ENCODE peak calls at places on chromosomes 5 and 9, in four cellular contexts. M is pancreas, J is tibial artery, B is HT1080. N is an unnamed sample.

GRCh38 chr5:179160584-179160983 is 100.4 kb downstream of the ZNF354C start:
- DNase-seq in M (no peak), J (peak), B (peak), N (no peak)

GRCh38 chr5:956941-957729 is 51.5 kb upstream of the NKD2 start:
- DNase-seq in M (no peak), J (peak), B (peak), N (no peak)

GRCh38 chr9:107175039-107175438 is 108.0 kb upstream of the RAD23B start:
- DNase-seq in M (no peak), J (no peak), B (no peak), N (no peak)

GRCh38 chr9:92481029-92481633 is 1.2 kb downstream of the ASPN start:
- DNase-seq in M (no peak), J (no peak), B (no peak), N (no peak)

GRCh38 chr9:89474939-89475338 is 23.0 kb downstream of the SEMA4D start:
- DNase-seq in M (no peak), J (no peak), B (no peak), N (no peak)

GRCh38 chr5:141050622-141051525 is at the start of gene PCDHB1:
- DNase-seq in M (peak), J (no peak), B (no peak), N (no peak)

GRCh38 chr9:3962467-3962866 is 337.4 kb downstream of the GLIS3 start:
- DNase-seq in M (no peak), J (no peak), B (no peak), N (no peak)

GRCh38 chr5:111415053-111415452 is 97.3 kb downstream of the STARD4 start:
- DNase-seq in M (no peak), J (no peak), B (no peak), N (no peak)

GRCh38 chr5:142674438-142675210 is 11.3 kb downstream of the FGF1 start:
- DNase-seq in M (no peak), J (no peak), B (peak), N (no peak)

GRCh38 chr9:18829858-18830257 is 203.2 kb downstream of the SAXO1 start:
- DNase-seq in M (no peak), J (no peak), B (peak), N (no peak)

GRCh38 chr5:128395073-128395472 is 143.0 kb downstream of the FBN2 start:
- DNase-seq in M (no peak), J (no peak), B (no peak), N (no peak)

GRCh38 chr5:180467576-180467975 is 26.6 kb upstream of the CNOT6 start:
- DNase-seq in M (no peak), J (peak), B (no peak), N (no peak)

GRCh38 chr9:37999501-38000189 is 69.4 kb downstream of the SHB start:
- DNase-seq in M (no peak), J (no peak), B (peak), N (no peak)

GRCh38 chr5:180908998-180909731 is 10.2 kb downstream of the BTNL8 start:
- DNase-seq in M (no peak), J (no peak), B (no peak), N (no peak)

GRCh38 chr5:160521392-160521663 is 99.7 kb downstream of the PTTG1 start:
- DNase-seq in M (no peak), J (no peak), B (no peak), N (no peak)

GRCh38 chr9:76580188-76580587 is 121.2 kb downstream of the GCNT1 start:
- DNase-seq in M (no peak), J (no peak), B (no peak), N (no peak)

GRCh38 chr5:96720408-96720807 is 58.2 kb downstream of the CAST start:
- DNase-seq in M (no peak), J (no peak), B (no peak), N (no peak)

GRCh38 chr5:97694091-97694490 is 511.0 kb upstream of the RIOK2 start:
- DNase-seq in M (no peak), J (no peak), B (no peak), N (no peak)

GRCh38 chr9:26054600-26055516 is 376.6 kb upstream of the TUSC1 start:
- DNase-seq in M (no peak), J (no peak), B (peak), N (no peak)

GRCh38 chr5:72427488-72428437 is 79.4 kb downstream of the ZNF366 start:
- DNase-seq in M (no peak), J (no peak), B (no peak), N (no peak)

GRCh38 chr5:116478461-116478860 is 96.2 kb downstream of the SEMA6A start:
- DNase-seq in M (no peak), J (no peak), B (no peak), N (no peak)

GRCh38 chr5:102664946-102665345 is 90.2 kb upstream of the PAM start:
- DNase-seq in M (no peak), J (no peak), B (no peak), N (no peak)

GRCh38 chr5:1343931-1344901 is 683 bp downstream of the CLPTM1L start:
- DNase-seq in M (no peak), J (no peak), B (no peak), N (no peak)

GRCh38 chr5:72511371-72512178 is 4.4 kb upstream of the ZNF366 start:
- DNase-seq in M (no peak), J (no peak), B (peak), N (no peak)

GRCh38 chr5:37060030-37060429 is 183.5 kb downstream of the NIPBL start:
- DNase-seq in M (no peak), J (no peak), B (no peak), N (no peak)

GRCh38 chr9:17906204-17906840 is 327.5 kb downstream of the SH3GL2 start:
- DNase-seq in M (no peak), J (peak), B (no peak), N (no peak)

GRCh38 chr5:91381774-91382492 is 1.2 kb downstream of the ARRDC3 start:
- DNase-seq in M (peak), J (peak), B (peak), N (peak)

GRCh38 chr9:38311382-38312270 is 80.9 kb upstream of the ALDH1B1 start:
- DNase-seq in M (no peak), J (peak), B (no peak), N (no peak)

GRCh38 chr5:26649000-26649399 is 389.4 kb downstream of the CDH9 start:
- DNase-seq in M (no peak), J (no peak), B (no peak), N (no peak)

GRCh38 chr5:125199373-125199772 is 452.9 kb upstream of the ZNF608 start:
- DNase-seq in M (no peak), J (no peak), B (no peak), N (no peak)

GRCh38 chr5:170861855-170862766 is at the start of gene RANBP17:
- DNase-seq in M (peak), J (no peak), B (peak), N (no peak)